ENCODE peak calls at places on chromosomes 1 and 21, in five cellular contexts. J is NCI-H1105, T is GM23248, K is endothelial cell, H is KG1. G is an unnamed sample.

GRCh38 chr1:6112690-6113005 is 67.0 kb downstream of the KCNAB2 start:
- DNase-seq in T (no peak), J (no peak), H (no peak), K (no peak), G (no peak)

GRCh38 chr1:178134061-178134460 is 40.2 kb downstream of the RASAL2 start:
- DNase-seq in T (peak), K (no peak), H (peak), J (no peak), G (peak)

GRCh38 chr1:154713001-154713400 is 105.0 kb upstream of the ADAR start:
- DNase-seq in K (no peak), H (no peak), T (no peak), J (no peak), G (no peak)

GRCh38 chr1:185861630-185862029 is 127.4 kb downstream of the HMCN1 start:
- DNase-seq in T (peak), K (no peak), H (no peak), J (no peak), G (no peak)

GRCh38 chr1:168112673-168113305 is 23.9 kb downstream of the GPR161 start:
- DNase-seq in H (no peak), T (peak), K (no peak), J (peak), G (no peak)

GRCh38 chr1:25996966-25997758 is 701 bp downstream of the PAFAH2 start:
- DNase-seq in J (no peak), T (peak), K (no peak), H (peak), G (peak)

GRCh38 chr1:72526926-72527325 is 244.6 kb upstream of the NEGR1 start:
- DNase-seq in J (no peak), T (peak), K (no peak), H (no peak), G (no peak)

GRCh38 chr21:43645414-43645891 is 13.8 kb downstream of the HSF2BP start:
- DNase-seq in H (peak), T (peak), K (peak), J (no peak), G (peak)

GRCh38 chr1:93804412-93804811 is 74.6 kb downstream of the DNTTIP2 start:
- DNase-seq in H (no peak), T (peak), K (no peak), J (no peak), G (peak)

GRCh38 chr1:226548281-226549093 is at the start of gene STUM:
- DNase-seq in T (peak), K (peak), H (no peak), J (no peak), G (peak)

GRCh38 chr1:75514270-75514669 is 96.6 kb downstream of the SLC44A5 start:
- DNase-seq in H (no peak), T (peak), J (no peak), K (no peak), G (no peak)

GRCh38 chr1:41714613-41715389 is 203.9 kb downstream of the HIVEP3 start:
- DNase-seq in T (peak), J (no peak), H (no peak), K (no peak), G (no peak)

GRCh38 chr1:209542585-209542984 is 40.9 kb upstream of the CAMK1G start:
- DNase-seq in T (peak), H (no peak), K (no peak), J (no peak), G (no peak)

GRCh38 chr1:42170779-42171621 is 6.5 kb upstream of the GUCA2A start:
- DNase-seq in H (no peak), T (no peak), K (no peak), J (no peak), G (no peak)

GRCh38 chr21:34340062-34340461 is 23.7 kb upstream of the KCNE2 start:
- DNase-seq in T (no peak), J (no peak), H (no peak), K (no peak), G (no peak)

GRCh38 chr1:179047637-179048002 is 21.9 kb downstream of the FAM20B start:
- DNase-seq in J (no peak), K (no peak), T (no peak), H (no peak), G (peak)

GRCh38 chr21:36466061-36466511 is 13.8 kb downstream of the CLDN14 start:
- DNase-seq in K (no peak), T (no peak), H (no peak), J (no peak), G (no peak)

GRCh38 chr1:81803423-81804103 is 2.8 kb downstream of the ADGRL2 start:
- DNase-seq in H (no peak), K (peak), T (peak), J (no peak), G (peak)

GRCh38 chr1:155000725-155001437 is 1.7 kb upstream of the ZBTB7B start:
- DNase-seq in J (peak), K (peak), H (peak), T (peak), G (peak)

GRCh38 chr21:34336756-34337391 is 26.9 kb upstream of the KCNE2 start:
- DNase-seq in T (no peak), H (no peak), J (no peak), K (no peak), G (peak)

GRCh38 chr1:167722152-167722869 is 529 bp downstream of the MPZL1 start:
- DNase-seq in J (peak), K (peak), H (no peak), T (peak), G (peak)

GRCh38 chr1:209767706-209768105 is 11.9 kb downstream of the TRAF3IP3 start:
- DNase-seq in J (no peak), K (no peak), T (no peak), H (no peak), G (no peak)

GRCh38 chr1:211323156-211324063 is 3.2 kb upstream of the TRAF5 start:
- DNase-seq in K (peak), J (peak), T (peak), H (peak), G (peak)

GRCh38 chr21:36297938-36298572 is 21.9 kb upstream of the MORC3 start:
- DNase-seq in H (peak), T (peak), K (no peak), J (no peak), G (peak)